ENCODE peak calls at places on chromosome 13, in seven cellular contexts. One of them, this sample, is unnamed.

GRCh38 chr13:60514891-60515290 is 117.9 kb downstream of the TDRD3 start:
- DNase-seq in gastrocnemius medialis: no peak
- DNase-seq in choroid plexus epithelial cell: no peak
- DNase-seq in uterus: no peak
- DNase-seq in activated B cell treated with CpG ODN at 0.5 μM for 24 hours: no peak
- DNase-seq in dorsolateral prefrontal cortex: no peak
- DNase-seq in IMR-90: no peak
- DNase-seq in this sample: no peak

GRCh38 chr13:43119206-43119605 is 95.8 kb downstream of the DNAJC15 start:
- DNase-seq in gastrocnemius medialis: no peak
- DNase-seq in choroid plexus epithelial cell: no peak
- DNase-seq in uterus: no peak
- DNase-seq in activated B cell treated with CpG ODN at 0.5 μM for 24 hours: no peak
- DNase-seq in dorsolateral prefrontal cortex: no peak
- DNase-seq in IMR-90: no peak
- DNase-seq in this sample: no peak

GRCh38 chr13:98508280-98509074 is 68.4 kb downstream of the STK24 start:
- DNase-seq in gastrocnemius medialis: no peak
- DNase-seq in choroid plexus epithelial cell: peak
- DNase-seq in uterus: no peak
- DNase-seq in activated B cell treated with CpG ODN at 0.5 μM for 24 hours: no peak
- DNase-seq in dorsolateral prefrontal cortex: no peak
- DNase-seq in IMR-90: peak
- DNase-seq in this sample: no peak

GRCh38 chr13:103288114-103288513 is 221.9 kb upstream of the SLC10A2 start:
- DNase-seq in gastrocnemius medialis: no peak
- DNase-seq in choroid plexus epithelial cell: no peak
- DNase-seq in uterus: no peak
- DNase-seq in activated B cell treated with CpG ODN at 0.5 μM for 24 hours: no peak
- DNase-seq in dorsolateral prefrontal cortex: no peak
- DNase-seq in IMR-90: no peak
- DNase-seq in this sample: no peak

GRCh38 chr13:54945978-54946377 is 1917.4 kb downstream of the OLFM4 start:
- DNase-seq in gastrocnemius medialis: no peak
- DNase-seq in choroid plexus epithelial cell: no peak
- DNase-seq in uterus: no peak
- DNase-seq in activated B cell treated with CpG ODN at 0.5 μM for 24 hours: no peak
- DNase-seq in dorsolateral prefrontal cortex: no peak
- DNase-seq in IMR-90: no peak
- DNase-seq in this sample: no peak

GRCh38 chr13:74290324-74290773 is 156.1 kb upstream of the KLF12 start:
- DNase-seq in gastrocnemius medialis: peak
- DNase-seq in choroid plexus epithelial cell: peak
- DNase-seq in uterus: peak
- DNase-seq in activated B cell treated with CpG ODN at 0.5 μM for 24 hours: peak
- DNase-seq in dorsolateral prefrontal cortex: peak
- DNase-seq in IMR-90: peak
- DNase-seq in this sample: peak

GRCh38 chr13:51585696-51586095 is 1.4 kb downstream of the WDFY2 start:
- DNase-seq in gastrocnemius medialis: no peak
- DNase-seq in choroid plexus epithelial cell: peak
- DNase-seq in uterus: no peak
- DNase-seq in activated B cell treated with CpG ODN at 0.5 μM for 24 hours: no peak
- DNase-seq in dorsolateral prefrontal cortex: no peak
- DNase-seq in IMR-90: peak
- DNase-seq in this sample: peak

GRCh38 chr13:107835339-107836018 is 379.9 kb downstream of the LIG4 start:
- DNase-seq in gastrocnemius medialis: no peak
- DNase-seq in choroid plexus epithelial cell: peak
- DNase-seq in uterus: no peak
- DNase-seq in activated B cell treated with CpG ODN at 0.5 μM for 24 hours: no peak
- DNase-seq in dorsolateral prefrontal cortex: no peak
- DNase-seq in IMR-90: peak
- DNase-seq in this sample: no peak

GRCh38 chr13:41944229-41944628 is 16.7 kb downstream of the VWA8 start:
- DNase-seq in gastrocnemius medialis: no peak
- DNase-seq in choroid plexus epithelial cell: peak
- DNase-seq in uterus: no peak
- DNase-seq in activated B cell treated with CpG ODN at 0.5 μM for 24 hours: no peak
- DNase-seq in dorsolateral prefrontal cortex: no peak
- DNase-seq in IMR-90: no peak
- DNase-seq in this sample: no peak

GRCh38 chr13:78323848-78324247 is 279.5 kb downstream of the POU4F1 start:
- DNase-seq in gastrocnemius medialis: no peak
- DNase-seq in choroid plexus epithelial cell: peak
- DNase-seq in uterus: no peak
- DNase-seq in activated B cell treated with CpG ODN at 0.5 μM for 24 hours: no peak
- DNase-seq in dorsolateral prefrontal cortex: no peak
- DNase-seq in IMR-90: no peak
- DNase-seq in this sample: no peak

GRCh38 chr13:104694397-104694796 is 1628.2 kb upstream of the SLC10A2 start:
- DNase-seq in gastrocnemius medialis: no peak
- DNase-seq in choroid plexus epithelial cell: no peak
- DNase-seq in uterus: no peak
- DNase-seq in activated B cell treated with CpG ODN at 0.5 μM for 24 hours: no peak
- DNase-seq in dorsolateral prefrontal cortex: no peak
- DNase-seq in IMR-90: no peak
- DNase-seq in this sample: no peak

GRCh38 chr13:113564331-113565023 is 20.1 kb upstream of the TFDP1 start:
- DNase-seq in gastrocnemius medialis: no peak
- DNase-seq in choroid plexus epithelial cell: no peak
- DNase-seq in uterus: no peak
- DNase-seq in activated B cell treated with CpG ODN at 0.5 μM for 24 hours: no peak
- DNase-seq in dorsolateral prefrontal cortex: no peak
- DNase-seq in IMR-90: no peak
- DNase-seq in this sample: no peak

GRCh38 chr13:109874921-109875454 is 88.6 kb upstream of the IRS2 start:
- DNase-seq in gastrocnemius medialis: no peak
- DNase-seq in choroid plexus epithelial cell: peak
- DNase-seq in uterus: no peak
- DNase-seq in activated B cell treated with CpG ODN at 0.5 μM for 24 hours: no peak
- DNase-seq in dorsolateral prefrontal cortex: no peak
- DNase-seq in IMR-90: peak
- DNase-seq in this sample: no peak

GRCh38 chr13:98394820-98395510 is 181.9 kb downstream of the STK24 start:
- DNase-seq in gastrocnemius medialis: no peak
- DNase-seq in choroid plexus epithelial cell: no peak
- DNase-seq in uterus: no peak
- DNase-seq in activated B cell treated with CpG ODN at 0.5 μM for 24 hours: no peak
- DNase-seq in dorsolateral prefrontal cortex: no peak
- DNase-seq in IMR-90: no peak
- DNase-seq in this sample: no peak

GRCh38 chr13:106104281-106104901 is 431.1 kb downstream of the EFNB2 start:
- DNase-seq in gastrocnemius medialis: no peak
- DNase-seq in choroid plexus epithelial cell: peak
- DNase-seq in uterus: no peak
- DNase-seq in activated B cell treated with CpG ODN at 0.5 μM for 24 hours: no peak
- DNase-seq in dorsolateral prefrontal cortex: no peak
- DNase-seq in IMR-90: peak
- DNase-seq in this sample: no peak

GRCh38 chr13:48728876-48729275 is 75.1 kb downstream of the CYSLTR2 start:
- DNase-seq in gastrocnemius medialis: no peak
- DNase-seq in choroid plexus epithelial cell: no peak
- DNase-seq in uterus: no peak
- DNase-seq in activated B cell treated with CpG ODN at 0.5 μM for 24 hours: no peak
- DNase-seq in dorsolateral prefrontal cortex: no peak
- DNase-seq in IMR-90: no peak
- DNase-seq in this sample: no peak

GRCh38 chr13:48728226-48728625 is 74.5 kb downstream of the CYSLTR2 start:
- DNase-seq in gastrocnemius medialis: no peak
- DNase-seq in choroid plexus epithelial cell: no peak
- DNase-seq in uterus: no peak
- DNase-seq in activated B cell treated with CpG ODN at 0.5 μM for 24 hours: no peak
- DNase-seq in dorsolateral prefrontal cortex: no peak
- DNase-seq in IMR-90: no peak
- DNase-seq in this sample: no peak

GRCh38 chr13:48733739-48734329 is 80.1 kb downstream of the CYSLTR2 start:
- DNase-seq in gastrocnemius medialis: no peak
- DNase-seq in choroid plexus epithelial cell: no peak
- DNase-seq in uterus: no peak
- DNase-seq in activated B cell treated with CpG ODN at 0.5 μM for 24 hours: no peak
- DNase-seq in dorsolateral prefrontal cortex: no peak
- DNase-seq in IMR-90: no peak
- DNase-seq in this sample: no peak

GRCh38 chr13:48731957-48732569 is 78.3 kb downstream of the CYSLTR2 start:
- DNase-seq in gastrocnemius medialis: no peak
- DNase-seq in choroid plexus epithelial cell: peak
- DNase-seq in uterus: no peak
- DNase-seq in activated B cell treated with CpG ODN at 0.5 μM for 24 hours: peak
- DNase-seq in dorsolateral prefrontal cortex: no peak
- DNase-seq in IMR-90: no peak
- DNase-seq in this sample: peak

DNA sequence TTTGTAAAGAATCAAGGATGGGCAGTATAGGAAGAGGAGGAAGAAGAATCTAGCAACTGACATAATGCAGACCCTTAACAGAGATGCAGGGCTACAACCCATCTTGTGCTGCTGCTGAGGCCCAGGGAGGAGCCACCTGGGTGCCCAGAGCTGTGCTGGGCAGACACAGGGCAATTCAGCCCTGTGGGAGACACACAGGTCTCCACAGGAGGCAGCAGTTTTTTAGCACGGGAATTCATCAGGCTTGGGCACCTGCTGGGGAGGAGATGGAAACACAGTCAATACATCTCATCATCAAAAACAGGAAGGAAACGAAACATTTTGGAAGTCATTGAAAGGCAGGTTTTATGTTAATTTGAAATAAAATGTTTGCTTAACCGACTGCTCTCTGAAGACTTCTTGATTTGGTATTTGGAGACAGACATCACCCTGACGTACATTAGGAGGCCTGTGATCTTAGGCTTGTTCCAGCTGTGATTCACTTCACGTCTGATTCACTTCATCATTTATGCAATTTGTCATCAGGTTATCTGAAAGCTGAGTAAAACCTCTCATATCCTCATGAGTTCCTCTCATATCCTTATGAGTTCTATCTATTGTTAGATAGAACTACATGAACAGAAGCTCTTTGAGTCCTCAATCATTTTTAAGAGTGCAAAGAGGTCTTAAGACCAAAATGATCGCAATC is 77.4 kb downstream of the CYSLTR2 start:
- DNase-seq in gastrocnemius medialis: no peak
- DNase-seq in choroid plexus epithelial cell: peak
- DNase-seq in uterus: no peak
- DNase-seq in activated B cell treated with CpG ODN at 0.5 μM for 24 hours: no peak
- DNase-seq in dorsolateral prefrontal cortex: no peak
- DNase-seq in IMR-90: peak
- DNase-seq in this sample: no peak
- TF ChIP-seq CTCF in gastrocnemius medialis: no peak
- TF ChIP-seq CTCF in choroid plexus epithelial cell: peak
- TF ChIP-seq CTCF in uterus: no peak
- TF ChIP-seq CTCF in activated B cell treated with CpG ODN at 0.5 μM for 24 hours: no peak
- TF ChIP-seq CTCF in dorsolateral prefrontal cortex: no peak
- TF ChIP-seq CTCF in IMR-90: no peak
- TF ChIP-seq CTCF in this sample: no peak

GRCh38 chr13:46182491-46182877 is 507 bp upstream of the LCP1 start:
- DNase-seq in gastrocnemius medialis: no peak
- DNase-seq in choroid plexus epithelial cell: no peak
- DNase-seq in uterus: no peak
- DNase-seq in activated B cell treated with CpG ODN at 0.5 μM for 24 hours: no peak
- DNase-seq in dorsolateral prefrontal cortex: no peak
- DNase-seq in IMR-90: no peak
- DNase-seq in this sample: no peak

GRCh38 chr13:46181799-46182490 is at the start of gene LCP1:
- DNase-seq in gastrocnemius medialis: no peak
- DNase-seq in choroid plexus epithelial cell: no peak
- DNase-seq in uterus: no peak
- DNase-seq in activated B cell treated with CpG ODN at 0.5 μM for 24 hours: peak
- DNase-seq in dorsolateral prefrontal cortex: no peak
- DNase-seq in IMR-90: no peak
- DNase-seq in this sample: peak

GRCh38 chr13:46185634-46186033 is 3.7 kb upstream of the LCP1 start:
- DNase-seq in gastrocnemius medialis: no peak
- DNase-seq in choroid plexus epithelial cell: no peak
- DNase-seq in uterus: no peak
- DNase-seq in activated B cell treated with CpG ODN at 0.5 μM for 24 hours: no peak
- DNase-seq in dorsolateral prefrontal cortex: no peak
- DNase-seq in IMR-90: no peak
- DNase-seq in this sample: no peak

GRCh38 chr13:46183018-46183940 is 1.3 kb upstream of the LCP1 start:
- DNase-seq in gastrocnemius medialis: no peak
- DNase-seq in choroid plexus epithelial cell: no peak
- DNase-seq in uterus: no peak
- DNase-seq in activated B cell treated with CpG ODN at 0.5 μM for 24 hours: no peak
- DNase-seq in dorsolateral prefrontal cortex: no peak
- DNase-seq in IMR-90: no peak
- DNase-seq in this sample: no peak

GRCh38 chr13:46184277-46184699 is 2.3 kb upstream of the LCP1 start:
- DNase-seq in gastrocnemius medialis: no peak
- DNase-seq in choroid plexus epithelial cell: peak
- DNase-seq in uterus: no peak
- DNase-seq in activated B cell treated with CpG ODN at 0.5 μM for 24 hours: peak
- DNase-seq in dorsolateral prefrontal cortex: no peak
- DNase-seq in IMR-90: no peak
- DNase-seq in this sample: peak
- TF ChIP-seq CTCF in gastrocnemius medialis: no peak
- TF ChIP-seq CTCF in choroid plexus epithelial cell: peak
- TF ChIP-seq CTCF in uterus: no peak
- TF ChIP-seq CTCF in activated B cell treated with CpG ODN at 0.5 μM for 24 hours: no peak
- TF ChIP-seq CTCF in dorsolateral prefrontal cortex: peak
- TF ChIP-seq CTCF in IMR-90: peak
- TF ChIP-seq CTCF in this sample: peak

DNA sequence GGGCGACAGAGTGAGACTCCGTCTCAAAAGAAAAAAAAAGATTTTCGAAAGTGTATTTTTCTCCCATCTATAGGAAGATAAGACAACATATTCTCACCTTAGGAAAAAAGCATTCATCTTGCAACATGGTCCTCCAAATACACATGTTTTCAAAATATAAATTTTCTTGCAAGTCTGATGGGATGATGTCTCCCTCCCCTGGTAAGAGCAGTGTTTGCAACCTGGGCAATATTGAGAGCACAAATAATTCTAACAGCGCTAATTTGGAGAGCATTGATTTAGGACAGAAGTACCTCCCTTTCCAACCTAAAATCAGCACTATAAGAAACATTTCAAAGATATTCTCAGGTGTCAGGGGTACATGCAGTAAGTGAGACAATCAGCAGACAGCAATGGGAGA is 61.0 kb upstream of the SHISA2 start:
- DNase-seq in gastrocnemius medialis: no peak
- DNase-seq in choroid plexus epithelial cell: peak
- DNase-seq in uterus: no peak
- DNase-seq in activated B cell treated with CpG ODN at 0.5 μM for 24 hours: no peak
- DNase-seq in dorsolateral prefrontal cortex: no peak
- DNase-seq in IMR-90: peak
- DNase-seq in this sample: no peak
- TF ChIP-seq CTCF in gastrocnemius medialis: no peak
- TF ChIP-seq CTCF in choroid plexus epithelial cell: peak
- TF ChIP-seq CTCF in uterus: no peak
- TF ChIP-seq CTCF in activated B cell treated with CpG ODN at 0.5 μM for 24 hours: no peak
- TF ChIP-seq CTCF in dorsolateral prefrontal cortex: no peak
- TF ChIP-seq CTCF in IMR-90: peak
- TF ChIP-seq CTCF in this sample: no peak

DNA sequence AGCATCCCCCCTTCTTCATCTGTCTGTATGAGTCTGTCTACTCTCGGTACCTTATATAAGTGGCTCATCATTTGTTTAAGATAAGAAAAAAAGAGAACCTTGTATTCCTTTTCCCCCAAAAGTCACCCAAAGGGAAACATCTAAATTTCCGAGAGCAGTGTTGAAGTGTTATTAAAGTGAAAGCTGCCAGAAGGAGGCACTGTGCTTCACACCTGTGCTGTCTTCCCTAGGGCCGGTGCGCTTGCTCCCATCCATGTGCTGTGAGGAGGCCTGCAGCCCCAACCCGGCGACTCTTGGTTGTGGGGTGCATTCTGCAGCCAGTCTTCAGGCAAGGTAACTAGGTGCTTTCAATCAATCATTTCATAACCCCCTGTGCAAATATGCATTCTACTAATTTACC is 97.5 kb downstream of the TNFRSF19 start:
- DNase-seq in gastrocnemius medialis: no peak
- DNase-seq in choroid plexus epithelial cell: no peak
- DNase-seq in uterus: no peak
- DNase-seq in activated B cell treated with CpG ODN at 0.5 μM for 24 hours: no peak
- DNase-seq in dorsolateral prefrontal cortex: no peak
- DNase-seq in IMR-90: no peak
- DNase-seq in this sample: no peak
- TF ChIP-seq CTCF in gastrocnemius medialis: no peak
- TF ChIP-seq CTCF in choroid plexus epithelial cell: peak
- TF ChIP-seq CTCF in uterus: no peak
- TF ChIP-seq CTCF in activated B cell treated with CpG ODN at 0.5 μM for 24 hours: no peak
- TF ChIP-seq CTCF in dorsolateral prefrontal cortex: no peak
- TF ChIP-seq CTCF in IMR-90: no peak
- TF ChIP-seq CTCF in this sample: peak

This sample was measured in GM13977.